ENCODE peak calls at places on chromosomes 6 and 20, in eight cellular contexts. L is adrenal gland, H is OCI-LY7, P is fibroblast of mammary gland, B is left ventricle myocardium inferior, X is HFF-Myc, S is tibial nerve, E is uterus. D is an unnamed sample.

GRCh38 chr20:32606107-32606506 is 21.0 kb upstream of the NOL4L start:
- DNase-seq in L (no peak), X (no peak), B (no peak), H (no peak), S (no peak), E (no peak), P (no peak), D (no peak)

GRCh38 chr6:69232506-69233194 is 564.2 kb downstream of the LMBRD1 start:
- DNase-seq in H (peak), X (peak), L (peak), S (peak), E (peak), P (peak), B (peak), D (peak)

GRCh38 chr6:127031511-127031910 is 87.0 kb upstream of the RSPO3 start:
- DNase-seq in S (no peak), P (peak), X (peak), H (no peak), E (no peak), B (no peak), L (no peak), D (no peak)

GRCh38 chr6:9535106-9535505 is 879.8 kb downstream of the TFAP2A start:
- DNase-seq in X (no peak), P (no peak), H (no peak), S (no peak), L (no peak), E (no peak), B (no peak), D (no peak)

GRCh38 chr6:149225946-149226345 is 91.6 kb upstream of the TAB2 start:
- DNase-seq in P (no peak), S (no peak), X (no peak), L (no peak), E (no peak), H (no peak), B (no peak), D (no peak)

GRCh38 chr20:57738484-57738883 is 28.7 kb upstream of the PMEPA1 start:
- DNase-seq in E (no peak), X (no peak), S (no peak), P (peak), L (no peak), H (no peak), B (no peak), D (no peak)

GRCh38 chr6:35038076-35038475 is 103.1 kb downstream of the TCP11 start:
- DNase-seq in H (no peak), S (no peak), L (no peak), P (no peak), X (no peak), B (no peak), E (no peak), D (no peak)

GRCh38 chr20:4482378-4482777 is 239.3 kb upstream of the PRND start:
- DNase-seq in S (no peak), L (no peak), B (no peak), P (no peak), X (no peak), E (no peak), H (no peak), D (no peak)

GRCh38 chr20:21693322-21693721 is 12.1 kb upstream of the PAX1 start:
- DNase-seq in X (no peak), P (no peak), S (no peak), H (peak), B (no peak), E (no peak), L (no peak), D (no peak)

GRCh38 chr20:53243152-53243551 is 271.0 kb downstream of the TSHZ2 start:
- DNase-seq in E (no peak), S (no peak), P (no peak), L (no peak), X (no peak), B (no peak), H (no peak), D (no peak)
- TF ChIP-seq CTCF in E (no peak), S (no peak), P (no peak), L (no peak), X (no peak), B (no peak), H (no peak), D (no peak)

GRCh38 chr6:135233676-135234491 is 52.8 kb downstream of the MYB start:
- DNase-seq in H (no peak), S (no peak), X (no peak), B (no peak), P (no peak), L (no peak), E (no peak), D (no peak)
- TF ChIP-seq CTCF in H (no peak), S (no peak), X (no peak), B (no peak), P (no peak), L (no peak), E (no peak), D (no peak)

DNA sequence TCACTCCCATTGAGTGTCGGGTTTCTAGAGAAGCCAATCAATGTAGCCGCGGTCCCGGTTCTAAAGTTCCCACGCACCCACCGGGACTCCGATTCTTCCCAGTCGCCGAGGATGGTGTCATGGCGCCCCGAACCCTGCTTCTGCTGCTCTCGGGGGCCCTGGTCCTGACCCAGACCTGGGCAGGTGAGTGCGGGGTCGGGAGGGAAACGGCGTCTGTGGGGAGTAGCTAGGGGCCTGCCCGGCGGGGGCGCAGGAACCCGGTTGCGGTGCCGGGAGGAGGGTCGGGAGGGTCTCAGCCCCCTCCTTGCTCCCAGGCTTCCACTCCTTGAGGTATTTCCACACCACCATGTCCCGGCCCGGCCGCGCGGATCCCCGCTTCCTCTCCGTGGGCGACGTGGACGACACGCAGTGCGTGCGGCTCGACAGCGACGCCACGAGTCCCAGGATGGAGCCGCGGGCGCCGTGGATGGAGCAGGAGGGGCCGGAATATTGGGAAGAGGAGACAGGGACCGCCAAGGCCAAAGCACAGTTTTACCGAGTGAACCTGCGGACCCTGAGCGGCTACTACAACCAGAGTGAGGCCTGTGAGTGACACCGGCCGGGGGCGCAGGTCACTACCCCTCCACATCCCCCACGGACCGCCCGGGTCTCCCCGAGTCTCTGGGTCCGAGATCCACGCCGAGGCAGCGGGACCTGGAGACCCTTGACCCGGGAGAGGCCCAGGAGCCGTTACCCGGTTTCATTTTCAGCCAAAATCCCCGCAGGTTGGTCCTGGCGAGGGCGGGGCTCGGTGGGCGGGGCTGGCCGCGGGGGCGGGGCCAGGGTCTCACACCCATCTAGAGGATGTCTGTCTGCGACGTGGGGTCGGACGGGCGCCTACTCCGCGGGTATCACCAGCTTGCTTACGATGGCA is 35.2 kb upstream of the HLA-G start:
- DNase-seq in L (peak), H (no peak), S (peak), E (peak), B (peak), X (no peak), P (peak), D (no peak)
- TF ChIP-seq CTCF in L (peak), H (no peak), S (peak), E (peak), B (peak), X (peak), P (peak), D (peak)

GRCh38 chr6:79042799-79043126 is 35.3 kb downstream of the PHIP start:
- DNase-seq in B (no peak), E (no peak), X (no peak), H (no peak), S (no peak), P (no peak), L (no peak), D (no peak)

GRCh38 chr6:79047072-79047471 is 31.0 kb downstream of the PHIP start:
- DNase-seq in H (no peak), X (no peak), E (no peak), P (no peak), L (no peak), S (no peak), B (no peak), D (no peak)

GRCh38 chr6:79045966-79046365 is 32.1 kb downstream of the PHIP start:
- DNase-seq in E (no peak), S (no peak), L (no peak), P (no peak), X (no peak), H (no peak), B (no peak), D (no peak)

GRCh38 chr6:79048611-79049010 is 29.4 kb downstream of the PHIP start:
- DNase-seq in P (peak), E (no peak), B (no peak), L (no peak), H (peak), S (no peak), X (peak), D (peak)
- TF ChIP-seq CTCF in P (peak), E (no peak), B (peak), L (peak), H (peak), S (no peak), X (peak), D (peak)

GRCh38 chr6:33004940-33005339 is 4.5 kb downstream of the HLA-DOA start:
- DNase-seq in H (no peak), E (no peak), P (no peak), S (no peak), X (no peak), B (no peak), L (no peak), D (no peak)

GRCh38 chr6:33007831-33008395 is 1.5 kb downstream of the HLA-DOA start:
- DNase-seq in H (no peak), P (no peak), S (no peak), L (no peak), E (no peak), B (no peak), X (no peak), D (no peak)

GRCh38 chr6:33013608-33014007 is 4.2 kb upstream of the HLA-DOA start:
- DNase-seq in B (no peak), X (no peak), H (no peak), S (no peak), L (no peak), E (no peak), P (no peak), D (no peak)

GRCh38 chr6:33010356-33010755 is 965 bp upstream of the HLA-DOA start:
- DNase-seq in X (no peak), P (no peak), B (no peak), L (no peak), E (no peak), H (no peak), S (no peak), D (no peak)

DNA sequence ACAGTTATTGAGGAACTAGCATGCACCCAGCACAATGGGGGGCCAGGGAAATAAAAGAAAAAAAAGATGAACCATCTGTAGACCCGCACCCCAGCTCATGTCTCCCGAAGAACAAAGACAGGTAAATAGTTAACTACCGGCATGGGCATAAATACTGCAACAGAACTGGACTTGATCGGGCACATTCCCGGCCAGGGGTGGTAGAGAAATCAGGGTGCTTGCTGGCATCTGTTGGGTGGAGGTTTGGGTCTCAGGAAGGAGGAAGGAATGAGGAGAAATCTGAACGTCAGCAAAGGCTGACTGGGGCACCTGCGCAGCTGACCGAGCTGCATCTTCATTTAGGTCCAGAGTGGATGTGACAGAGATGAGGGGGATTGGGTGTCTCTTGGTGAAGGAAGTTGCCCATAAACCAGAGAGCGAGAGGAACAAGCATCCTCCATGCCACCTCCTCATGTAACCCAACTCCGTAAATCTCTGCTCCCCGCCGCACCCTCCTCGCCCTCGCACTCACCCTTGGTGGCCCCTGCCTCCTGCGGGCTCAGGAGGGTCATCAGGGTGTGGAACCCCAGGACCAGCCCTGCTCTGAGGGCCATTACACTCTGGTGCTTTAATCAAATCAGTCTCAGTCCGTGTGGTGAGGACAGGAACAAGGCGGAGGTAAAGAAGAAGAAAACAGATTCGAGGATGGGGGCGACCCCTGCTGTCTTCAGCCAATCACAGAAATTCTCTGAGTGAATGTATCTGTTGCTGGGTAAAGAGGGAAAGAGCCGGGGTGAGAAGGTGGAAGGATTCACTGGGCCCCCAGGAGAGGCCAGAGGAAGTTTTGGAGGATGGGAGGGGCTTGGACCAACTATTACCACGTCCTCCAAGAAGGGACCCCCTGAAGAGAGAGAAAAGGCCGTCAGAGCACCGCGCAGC is at the start of gene HLA-DOA:
- DNase-seq in P (peak), L (no peak), S (no peak), E (no peak), X (no peak), H (peak), B (no peak), D (peak)
- TF ChIP-seq CTCF in P (no peak), L (no peak), S (no peak), E (no peak), X (no peak), H (no peak), B (no peak), D (no peak)

GRCh38 chr6:112352607-112353006 is 5.5 kb downstream of the RFPL4B start:
- DNase-seq in S (no peak), P (no peak), B (no peak), X (no peak), E (no peak), L (no peak), H (no peak), D (no peak)

GRCh38 chr6:112349915-112350314 is 2.8 kb downstream of the RFPL4B start:
- DNase-seq in X (no peak), P (no peak), L (no peak), S (no peak), H (no peak), E (peak), B (no peak), D (no peak)

GRCh38 chr6:112343375-112343774 is 3.8 kb upstream of the RFPL4B start:
- DNase-seq in P (no peak), E (no peak), X (no peak), B (no peak), L (no peak), S (no peak), H (no peak), D (no peak)

GRCh38 chr6:112348334-112348874 is 1.3 kb downstream of the RFPL4B start:
- DNase-seq in H (no peak), S (no peak), P (no peak), B (no peak), X (no peak), L (no peak), E (no peak), D (no peak)

GRCh38 chr6:112348891-112349736 is 2.0 kb downstream of the RFPL4B start:
- DNase-seq in B (no peak), X (no peak), E (no peak), L (no peak), S (no peak), P (no peak), H (no peak), D (no peak)
- TF ChIP-seq CTCF in B (no peak), X (no peak), E (no peak), L (no peak), S (no peak), P (no peak), H (no peak), D (no peak)

DNA sequence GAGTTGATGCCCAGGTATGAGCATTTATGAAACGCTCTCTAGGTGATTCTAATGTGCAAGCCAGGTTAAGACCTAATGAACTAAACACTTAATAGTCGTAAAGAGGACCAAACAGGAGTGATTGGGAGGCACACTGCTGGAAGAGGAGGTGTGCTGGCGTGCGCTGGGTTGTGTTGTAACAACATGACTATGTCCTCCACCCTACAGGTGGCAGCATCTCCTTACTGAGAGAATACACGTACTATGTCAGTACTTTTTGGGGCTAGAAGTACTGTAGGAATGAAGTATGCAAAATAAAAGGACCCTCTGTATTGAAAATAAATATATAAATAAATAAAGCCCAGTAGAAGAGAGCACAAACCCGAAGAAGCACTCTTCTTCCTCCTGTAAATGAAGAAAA is 11.9 kb downstream of the C6orf89 start:
- DNase-seq in X (no peak), S (peak), E (no peak), P (no peak), B (no peak), H (peak), L (no peak), D (peak)
- TF ChIP-seq CTCF in X (peak), S (no peak), E (no peak), P (no peak), B (peak), H (peak), L (peak), D (peak)

GRCh38 chr20:18794428-18794787 is 19.2 kb upstream of the SCP2D1 start:
- DNase-seq in S (no peak), H (no peak), P (no peak), E (no peak), L (no peak), B (no peak), X (no peak), D (no peak)
- TF ChIP-seq CTCF in S (no peak), H (no peak), P (no peak), E (no peak), L (no peak), B (no peak), X (no peak), D (no peak)